ENCODE peak calls at places on chromosomes 3 and 15, in six cellular contexts. R is coronary artery; S is activated T-cell treated with anti-CD3 and anti-CD28 coated beads for 1 hour; N is stimulated activated CD8-positive, alpha-beta memory T cell treated with anti-CD3 and anti-CD28 coated beads, Interleukin-7, amount 100 ng/mL, for 1 hour; P is NCI-H1048; T is CD4-positive, CD25-positive, alpha-beta regulatory T cell. F is an unnamed sample.

GRCh38 chr15:64930019-64930652 is 18.4 kb downstream of the ANKDD1A start:
- DNase-seq in R (no peak), S (no peak), N (no peak), P (no peak), T (no peak), F (no peak)

GRCh38 chr3:27209595-27210264 is 159.5 kb downstream of the NEK10 start:
- DNase-seq in R (no peak), S (no peak), N (no peak), P (no peak), T (no peak), F (no peak)

GRCh38 chr3:143640774-143641173 is 207.5 kb downstream of the SLC9A9 start:
- DNase-seq in R (no peak), S (no peak), N (no peak), P (no peak), T (no peak), F (no peak)

GRCh38 chr3:11385329-11385728 is 113.1 kb downstream of the ATG7 start:
- DNase-seq in R (no peak), S (no peak), N (no peak), P (no peak), T (no peak), F (peak; percentile 32)

GRCh38 chr3:160837394-160837975 is 81.5 kb downstream of the PPM1L start:
- DNase-seq in R (no peak), S (no peak), N (no peak), P (no peak), T (peak; percentile 27), F (no peak)

GRCh38 chr15:95989392-95989791 is 341.1 kb upstream of the NR2F2 start:
- DNase-seq in R (no peak), S (no peak), N (no peak), P (no peak), T (no peak), F (no peak)

GRCh38 chr3:197209366-197210260 is 88.8 kb downstream of the DLG1 start:
- DNase-seq in R (no peak), S (no peak), N (no peak), P (no peak), T (no peak), F (no peak)

GRCh38 chr3:14769531-14770325 is 49.0 kb upstream of the FGD5 start:
- DNase-seq in R (peak; percentile 62), S (no peak), N (no peak), P (no peak), T (no peak), F (no peak)

GRCh38 chr3:51384145-51384729 is 854 bp upstream of the MANF start:
- DNase-seq in R (no peak), S (no peak), N (no peak), P (no peak), T (peak; percentile 59), F (no peak)

F was measured in SK-MEL-5.